ENCODE peak calls at places on chromosomes 6 and 20, in ten cellular contexts. One of them, this sample, is unnamed.
A peak's percentile ranks its signal among the peaks of the same experiment; 100 is the strongest.

GRCh38 chr6:170545405-170545804 is 7.7 kb downstream of the PSMB1 start:
- DNase-seq in CD8-positive, alpha-beta memory T cell: no peak
- DNase-seq in RWPE1: no peak
- DNase-seq in IMR-90: peak; percentile 93
- DNase-seq in psoas muscle: no peak
- DNase-seq in dorsolateral prefrontal cortex: no peak
- DNase-seq in left ventricle myocardium inferior: no peak
- DNase-seq in MM.1S: no peak
- DNase-seq in esophagus muscularis mucosa: no peak
- DNase-seq in lung: no peak
- DNase-seq in this sample: no peak

GRCh38 chr6:77638129-77638830 is 14.6 kb upstream of the MEI4 start:
- DNase-seq in CD8-positive, alpha-beta memory T cell: no peak
- DNase-seq in RWPE1: peak; percentile 3
- DNase-seq in IMR-90: no peak
- DNase-seq in psoas muscle: no peak
- DNase-seq in dorsolateral prefrontal cortex: no peak
- DNase-seq in left ventricle myocardium inferior: no peak
- DNase-seq in MM.1S: no peak
- DNase-seq in esophagus muscularis mucosa: no peak
- DNase-seq in lung: no peak
- DNase-seq in this sample: no peak

GRCh38 chr20:47847882-47848485 is 62.7 kb upstream of the SULF2 start:
- DNase-seq in CD8-positive, alpha-beta memory T cell: no peak
- DNase-seq in RWPE1: no peak
- DNase-seq in IMR-90: no peak
- DNase-seq in psoas muscle: no peak
- DNase-seq in dorsolateral prefrontal cortex: peak; percentile 35
- DNase-seq in left ventricle myocardium inferior: no peak
- DNase-seq in MM.1S: no peak
- DNase-seq in esophagus muscularis mucosa: no peak
- DNase-seq in lung: no peak
- DNase-seq in this sample: no peak

GRCh38 chr20:32229351-32229750 is 21.7 kb downstream of the POFUT1 start:
- DNase-seq in CD8-positive, alpha-beta memory T cell: no peak
- DNase-seq in RWPE1: no peak
- DNase-seq in IMR-90: no peak
- DNase-seq in psoas muscle: no peak
- DNase-seq in dorsolateral prefrontal cortex: no peak
- DNase-seq in left ventricle myocardium inferior: no peak
- DNase-seq in MM.1S: no peak
- DNase-seq in esophagus muscularis mucosa: no peak
- DNase-seq in lung: no peak
- DNase-seq in this sample: no peak

GRCh38 chr20:1911536-1911935 is 16.3 kb downstream of the SIRPA start:
- DNase-seq in CD8-positive, alpha-beta memory T cell: no peak
- DNase-seq in RWPE1: no peak
- DNase-seq in IMR-90: no peak
- DNase-seq in psoas muscle: no peak
- DNase-seq in dorsolateral prefrontal cortex: no peak
- DNase-seq in left ventricle myocardium inferior: no peak
- DNase-seq in MM.1S: no peak
- DNase-seq in esophagus muscularis mucosa: no peak
- DNase-seq in lung: no peak
- DNase-seq in this sample: no peak

GRCh38 chr20:6767536-6768227 is at the start of gene BMP2:
- DNase-seq in CD8-positive, alpha-beta memory T cell: no peak
- DNase-seq in RWPE1: peak; percentile 52
- DNase-seq in IMR-90: peak; percentile 50
- DNase-seq in psoas muscle: peak; percentile 60
- DNase-seq in dorsolateral prefrontal cortex: no peak
- DNase-seq in left ventricle myocardium inferior: peak; percentile 69
- DNase-seq in MM.1S: peak; percentile 70
- DNase-seq in esophagus muscularis mucosa: no peak
- DNase-seq in lung: peak; percentile 42
- DNase-seq in this sample: peak; percentile 53

GRCh38 chr20:13638496-13639477 is at the start of gene TASP1:
- DNase-seq in CD8-positive, alpha-beta memory T cell: peak; percentile 96
- DNase-seq in RWPE1: peak; percentile 99
- DNase-seq in IMR-90: peak; percentile 94
- DNase-seq in psoas muscle: peak; percentile 94
- DNase-seq in dorsolateral prefrontal cortex: peak; percentile 98
- DNase-seq in left ventricle myocardium inferior: peak; percentile 94
- DNase-seq in MM.1S: peak; percentile 99
- DNase-seq in esophagus muscularis mucosa: peak; percentile 99
- DNase-seq in lung: peak; percentile 99
- DNase-seq in this sample: peak; percentile 54

GRCh38 chr6:109690373-109690739 is 646 bp downstream of the AK9 start:
- DNase-seq in CD8-positive, alpha-beta memory T cell: peak; percentile 52
- DNase-seq in RWPE1: no peak
- DNase-seq in IMR-90: no peak
- DNase-seq in psoas muscle: peak; percentile 62
- DNase-seq in dorsolateral prefrontal cortex: no peak
- DNase-seq in left ventricle myocardium inferior: peak; percentile 41
- DNase-seq in MM.1S: peak; percentile 59
- DNase-seq in esophagus muscularis mucosa: no peak
- DNase-seq in lung: peak; percentile 66
- DNase-seq in this sample: peak; percentile 23

GRCh38 chr6:128432394-128432793 is 88.0 kb downstream of the PTPRK start:
- DNase-seq in CD8-positive, alpha-beta memory T cell: no peak
- DNase-seq in RWPE1: peak; percentile 46
- DNase-seq in IMR-90: peak; percentile 74
- DNase-seq in psoas muscle: no peak
- DNase-seq in dorsolateral prefrontal cortex: no peak
- DNase-seq in left ventricle myocardium inferior: no peak
- DNase-seq in MM.1S: no peak
- DNase-seq in esophagus muscularis mucosa: no peak
- DNase-seq in lung: no peak
- DNase-seq in this sample: no peak

GRCh38 chr20:51495921-51496545 is 46.5 kb downstream of the NFATC2 start:
- DNase-seq in CD8-positive, alpha-beta memory T cell: no peak
- DNase-seq in RWPE1: no peak
- DNase-seq in IMR-90: no peak
- DNase-seq in psoas muscle: no peak
- DNase-seq in dorsolateral prefrontal cortex: no peak
- DNase-seq in left ventricle myocardium inferior: no peak
- DNase-seq in MM.1S: no peak
- DNase-seq in esophagus muscularis mucosa: no peak
- DNase-seq in lung: no peak
- DNase-seq in this sample: no peak

GRCh38 chr20:3934628-3935027 is 45.4 kb downstream of the PANK2 start:
- DNase-seq in CD8-positive, alpha-beta memory T cell: no peak
- DNase-seq in RWPE1: no peak
- DNase-seq in IMR-90: peak; percentile 43
- DNase-seq in psoas muscle: no peak
- DNase-seq in dorsolateral prefrontal cortex: no peak
- DNase-seq in left ventricle myocardium inferior: no peak
- DNase-seq in MM.1S: no peak
- DNase-seq in esophagus muscularis mucosa: no peak
- DNase-seq in lung: no peak
- DNase-seq in this sample: no peak

GRCh38 chr20:34675561-34675960 is 1.3 kb downstream of the PIGU start:
- DNase-seq in CD8-positive, alpha-beta memory T cell: no peak
- DNase-seq in RWPE1: no peak
- DNase-seq in IMR-90: no peak
- DNase-seq in psoas muscle: no peak
- DNase-seq in dorsolateral prefrontal cortex: no peak
- DNase-seq in left ventricle myocardium inferior: no peak
- DNase-seq in MM.1S: no peak
- DNase-seq in esophagus muscularis mucosa: no peak
- DNase-seq in lung: no peak
- DNase-seq in this sample: no peak
- H3K27ac ChIP-seq in CD8-positive, alpha-beta memory T cell: no peak overlapping the region
- H3K27ac ChIP-seq in RWPE1: no peak overlapping the region
- H3K27ac ChIP-seq in IMR-90: no peak overlapping the region
- H3K27ac ChIP-seq in psoas muscle: peak overlapping the region; percentile 81
- H3K27ac ChIP-seq in dorsolateral prefrontal cortex: no peak overlapping the region
- H3K27ac ChIP-seq in left ventricle myocardium inferior: no peak overlapping the region
- H3K27ac ChIP-seq in MM.1S: no peak overlapping the region
- H3K27ac ChIP-seq in esophagus muscularis mucosa: no peak overlapping the region
- H3K27ac ChIP-seq in lung: no peak overlapping the region
- H3K27ac ChIP-seq in this sample: no peak overlapping the region

DNA sequence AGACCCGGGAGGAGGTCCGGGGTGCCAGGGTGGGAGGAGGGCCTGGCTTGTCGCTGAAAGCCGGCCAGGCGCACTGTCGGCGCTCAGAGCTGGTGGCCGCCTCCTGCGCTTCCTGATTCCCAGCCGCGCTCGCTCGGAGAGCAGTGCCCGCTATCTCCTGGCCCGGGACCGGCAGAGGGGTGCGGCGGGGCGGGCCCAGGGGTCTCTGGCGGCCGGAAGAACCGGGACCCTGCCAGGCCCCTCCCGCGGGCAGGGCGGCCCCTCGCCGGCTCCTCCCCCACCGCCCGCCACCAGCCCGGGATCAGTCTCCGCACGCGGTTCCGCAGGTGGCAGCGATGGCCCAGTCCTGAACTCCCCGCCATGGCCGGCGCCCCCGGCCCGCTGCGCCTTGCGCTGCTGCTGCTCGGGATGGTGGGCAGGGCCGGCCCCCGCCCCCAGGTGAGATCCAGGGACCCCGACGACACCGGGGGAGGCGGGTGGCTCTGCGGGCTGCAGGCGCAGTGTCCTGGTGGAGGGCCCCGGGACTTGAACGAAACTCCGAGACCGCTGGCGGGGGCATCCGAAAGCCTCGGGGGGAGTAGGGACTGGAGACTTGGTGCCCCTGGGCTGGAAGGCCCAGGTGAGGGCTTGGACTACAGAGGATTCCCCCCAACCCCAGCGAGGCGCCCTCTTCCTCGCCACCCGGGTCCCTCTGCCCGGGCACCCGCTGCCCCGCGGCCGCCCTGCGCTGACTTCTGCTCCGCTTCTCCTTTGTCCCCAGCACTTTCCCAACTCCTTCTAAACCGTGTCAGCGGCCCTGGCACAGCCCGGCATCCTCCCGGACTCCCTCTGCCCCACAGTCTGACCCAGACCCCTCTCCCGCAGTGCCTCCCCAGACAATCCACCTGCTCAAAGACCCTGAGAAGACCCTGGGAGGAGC is at the start of gene GLP1R:
- DNase-seq in CD8-positive, alpha-beta memory T cell: no peak
- DNase-seq in RWPE1: no peak
- DNase-seq in IMR-90: no peak
- DNase-seq in psoas muscle: no peak
- DNase-seq in dorsolateral prefrontal cortex: no peak
- DNase-seq in left ventricle myocardium inferior: peak; percentile 28
- DNase-seq in MM.1S: no peak
- DNase-seq in esophagus muscularis mucosa: no peak
- DNase-seq in lung: no peak
- DNase-seq in this sample: no peak
- H3K27ac ChIP-seq in CD8-positive, alpha-beta memory T cell: no peak within 1 kb of the TSS
- H3K27ac ChIP-seq in RWPE1: no peak within 1 kb of the TSS
- H3K27ac ChIP-seq in IMR-90: no peak within 1 kb of the TSS
- H3K27ac ChIP-seq in psoas muscle: no peak within 1 kb of the TSS
- H3K27ac ChIP-seq in dorsolateral prefrontal cortex: no peak within 1 kb of the TSS
- H3K27ac ChIP-seq in left ventricle myocardium inferior: peak within 1 kb of the TSS; percentile 63
- H3K27ac ChIP-seq in MM.1S: no peak within 1 kb of the TSS
- H3K27ac ChIP-seq in esophagus muscularis mucosa: no peak within 1 kb of the TSS
- H3K27ac ChIP-seq in lung: no peak within 1 kb of the TSS
- H3K27ac ChIP-seq in this sample: no peak within 1 kb of the TSS

GRCh38 chr6:21037453-21037852 is 503.2 kb downstream of the CDKAL1 start:
- DNase-seq in CD8-positive, alpha-beta memory T cell: no peak
- DNase-seq in RWPE1: no peak
- DNase-seq in IMR-90: no peak
- DNase-seq in psoas muscle: no peak
- DNase-seq in dorsolateral prefrontal cortex: no peak
- DNase-seq in left ventricle myocardium inferior: no peak
- DNase-seq in MM.1S: no peak
- DNase-seq in esophagus muscularis mucosa: no peak
- DNase-seq in lung: no peak
- DNase-seq in this sample: no peak

GRCh38 chr6:21034345-21034744 is 500.1 kb downstream of the CDKAL1 start:
- DNase-seq in CD8-positive, alpha-beta memory T cell: no peak
- DNase-seq in RWPE1: no peak
- DNase-seq in IMR-90: no peak
- DNase-seq in psoas muscle: no peak
- DNase-seq in dorsolateral prefrontal cortex: no peak
- DNase-seq in left ventricle myocardium inferior: no peak
- DNase-seq in MM.1S: no peak
- DNase-seq in esophagus muscularis mucosa: no peak
- DNase-seq in lung: no peak
- DNase-seq in this sample: no peak

GRCh38 chr6:21031182-21031581 is 496.9 kb downstream of the CDKAL1 start:
- DNase-seq in CD8-positive, alpha-beta memory T cell: no peak
- DNase-seq in RWPE1: no peak
- DNase-seq in IMR-90: no peak
- DNase-seq in psoas muscle: no peak
- DNase-seq in dorsolateral prefrontal cortex: no peak
- DNase-seq in left ventricle myocardium inferior: no peak
- DNase-seq in MM.1S: no peak
- DNase-seq in esophagus muscularis mucosa: no peak
- DNase-seq in lung: no peak
- DNase-seq in this sample: no peak

GRCh38 chr6:21033575-21034026 is 499.3 kb downstream of the CDKAL1 start:
- DNase-seq in CD8-positive, alpha-beta memory T cell: no peak
- DNase-seq in RWPE1: peak; percentile 70
- DNase-seq in IMR-90: peak; percentile 85
- DNase-seq in psoas muscle: peak; percentile 42
- DNase-seq in dorsolateral prefrontal cortex: no peak
- DNase-seq in left ventricle myocardium inferior: peak; percentile 32
- DNase-seq in MM.1S: no peak
- DNase-seq in esophagus muscularis mucosa: no peak
- DNase-seq in lung: no peak
- DNase-seq in this sample: no peak

GRCh38 chr6:21033095-21033494 is 498.8 kb downstream of the CDKAL1 start:
- DNase-seq in CD8-positive, alpha-beta memory T cell: no peak
- DNase-seq in RWPE1: no peak
- DNase-seq in IMR-90: no peak
- DNase-seq in psoas muscle: no peak
- DNase-seq in dorsolateral prefrontal cortex: no peak
- DNase-seq in left ventricle myocardium inferior: no peak
- DNase-seq in MM.1S: no peak
- DNase-seq in esophagus muscularis mucosa: no peak
- DNase-seq in lung: no peak
- DNase-seq in this sample: no peak
- H3K27ac ChIP-seq in CD8-positive, alpha-beta memory T cell: no peak overlapping the region
- H3K27ac ChIP-seq in RWPE1: peak overlapping the region; percentile 42
- H3K27ac ChIP-seq in IMR-90: peak overlapping the region; percentile 85
- H3K27ac ChIP-seq in psoas muscle: peak overlapping the region; percentile 56
- H3K27ac ChIP-seq in dorsolateral prefrontal cortex: no peak overlapping the region
- H3K27ac ChIP-seq in left ventricle myocardium inferior: peak overlapping the region; percentile 5
- H3K27ac ChIP-seq in MM.1S: no peak overlapping the region
- H3K27ac ChIP-seq in esophagus muscularis mucosa: no peak overlapping the region
- H3K27ac ChIP-seq in lung: peak overlapping the region; percentile 30
- H3K27ac ChIP-seq in this sample: no peak overlapping the region

DNA sequence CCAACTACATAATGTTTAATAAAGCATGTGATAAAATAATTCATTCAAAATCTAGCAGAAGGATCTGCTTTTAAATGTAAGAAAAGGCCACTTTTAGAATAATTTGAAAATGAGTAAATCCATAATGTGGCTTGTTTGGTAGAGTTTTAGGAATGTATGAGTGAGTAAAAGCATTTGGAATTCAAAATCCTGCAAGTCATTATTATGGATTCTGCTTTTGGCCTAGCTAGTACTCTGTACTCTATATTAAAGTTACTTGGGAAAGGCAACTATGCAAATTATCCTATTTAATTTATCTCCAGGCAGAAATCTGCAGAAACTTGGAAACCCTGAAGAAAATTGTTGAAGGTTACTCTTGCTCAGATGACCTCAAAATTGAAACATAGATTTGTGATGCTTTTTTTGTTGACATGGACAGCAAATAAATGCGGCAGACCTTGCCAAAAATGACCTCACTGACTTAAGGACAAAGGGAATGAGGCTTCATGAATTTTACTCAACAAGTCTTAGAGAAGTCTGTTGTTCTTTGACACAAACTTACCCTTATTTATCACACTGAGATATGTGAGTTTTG is 477.0 kb upstream of the EYS start:
- DNase-seq in CD8-positive, alpha-beta memory T cell: no peak
- DNase-seq in RWPE1: no peak
- DNase-seq in IMR-90: peak; percentile 61
- DNase-seq in psoas muscle: no peak
- DNase-seq in dorsolateral prefrontal cortex: no peak
- DNase-seq in left ventricle myocardium inferior: no peak
- DNase-seq in MM.1S: no peak
- DNase-seq in esophagus muscularis mucosa: no peak
- DNase-seq in lung: no peak
- DNase-seq in this sample: no peak
- H3K27ac ChIP-seq in CD8-positive, alpha-beta memory T cell: no peak overlapping the region
- H3K27ac ChIP-seq in RWPE1: no peak overlapping the region
- H3K27ac ChIP-seq in IMR-90: no peak overlapping the region
- H3K27ac ChIP-seq in psoas muscle: no peak overlapping the region
- H3K27ac ChIP-seq in dorsolateral prefrontal cortex: no peak overlapping the region
- H3K27ac ChIP-seq in left ventricle myocardium inferior: no peak overlapping the region
- H3K27ac ChIP-seq in MM.1S: no peak overlapping the region
- H3K27ac ChIP-seq in esophagus muscularis mucosa: no peak overlapping the region
- H3K27ac ChIP-seq in lung: no peak overlapping the region
- H3K27ac ChIP-seq in this sample: no peak overlapping the region

This sample was measured in substantia nigra.